ENCODE peak calls at places on chromosomes 3 and 15, in seven cellular contexts. G is transverse colon, M is A549, P is foreskin fibroblast, I is fibroblast of villous mesenchyme, J is AG04450, E is astrocyte of the spinal cord. K is an unnamed sample.

GRCh38 chr3:172546628-172547214 is 23.5 kb upstream of the TNFSF10 start:
- DNase-seq in I (no peak), E (no peak), M (no peak), P (no peak), J (no peak), G (no peak), K (no peak)

GRCh38 chr3:192620300-192620699 is 107.0 kb downstream of the FGF12 start:
- DNase-seq in J (no peak), E (no peak), G (no peak), M (no peak), I (no peak), P (no peak), K (no peak)

GRCh38 chr15:80217327-80217900 is 34.6 kb downstream of the CTXND1 start:
- DNase-seq in I (no peak), J (no peak), M (no peak), G (no peak), P (no peak), E (no peak), K (no peak)

GRCh38 chr15:33284336-33284735 is 26.4 kb upstream of the RYR3 start:
- DNase-seq in P (no peak), M (no peak), J (no peak), E (no peak), I (peak; percentile 8), G (no peak), K (no peak)

GRCh38 chr15:49741721-49742120 is 120.9 kb downstream of the DTWD1 start:
- DNase-seq in I (no peak), M (no peak), J (no peak), E (no peak), G (peak; percentile 73), P (no peak), K (no peak)

GRCh38 chr3:70064194-70064787 is 64.8 kb downstream of the SAMMSON start:
- DNase-seq in P (peak; percentile 65), J (peak; percentile 7), I (peak; percentile 45), E (peak; percentile 49), G (no peak), M (peak; percentile 4), K (peak; percentile 75)

GRCh38 chr3:126004217-126004616 is 35.2 kb downstream of the ROPN1B start:
- DNase-seq in I (no peak), J (no peak), M (no peak), E (no peak), G (no peak), P (no peak), K (no peak)

GRCh38 chr15:45265506-45265905 is 13.5 kb downstream of the SLC28A2 start:
- DNase-seq in E (no peak), J (no peak), P (no peak), G (no peak), I (no peak), M (no peak), K (no peak)

GRCh38 chr3:31732548-31732947 is 199.8 kb downstream of the STT3B start:
- DNase-seq in P (no peak), E (no peak), G (no peak), J (no peak), I (no peak), M (no peak), K (no peak)

GRCh38 chr3:115165701-115166100 is 18.6 kb upstream of the ZBTB20 start:
- DNase-seq in M (no peak), J (no peak), P (peak; percentile 20), I (no peak), E (no peak), G (no peak), K (no peak)

GRCh38 chr3:140206196-140207040 is 271.4 kb downstream of the CLSTN2 start:
- DNase-seq in E (peak; percentile 49), G (no peak), M (no peak), I (peak; percentile 44), J (no peak), P (peak; percentile 63), K (peak; percentile 51)

GRCh38 chr15:64681424-64682024 is 93.9 kb downstream of the RBPMS2 start:
- DNase-seq in G (peak; percentile 32), P (peak; percentile 69), I (peak; percentile 71), M (peak; percentile 98), J (no peak), E (peak; percentile 69), K (peak; percentile 75)

GRCh38 chr3:13352621-13353131 is 67.4 kb downstream of the NUP210 start:
- DNase-seq in J (no peak), E (no peak), P (no peak), I (no peak), M (no peak), G (no peak), K (peak; percentile 11)

GRCh38 chr3:152269423-152270144 is 855 bp downstream of the MBNL1 start:
- DNase-seq in P (peak; percentile 94), E (peak; percentile 93), J (peak; percentile 89), I (peak; percentile 95), M (peak; percentile 18), G (peak; percentile 73), K (peak; percentile 93)

GRCh38 chr3:44021646-44022594 is 219.8 kb upstream of the TOPAZ1 start:
- DNase-seq in P (peak; percentile 51), E (peak; percentile 33), G (no peak), J (no peak), I (no peak), M (no peak), K (no peak)

GRCh38 chr15:96316953-96317629 is 13.4 kb upstream of the NR2F2 start:
- DNase-seq in E (no peak), P (no peak), G (no peak), I (peak; percentile 24), M (no peak), J (no peak), K (no peak)

GRCh38 chr3:195060531-195061385 is 210.2 kb downstream of the XXYLT1 start:
- DNase-seq in E (no peak), J (no peak), I (no peak), G (no peak), M (no peak), P (no peak), K (no peak)

GRCh38 chr3:157100079-157100477 is 59.9 kb downstream of the CCNL1 start:
- DNase-seq in P (no peak), I (no peak), G (no peak), J (no peak), M (no peak), E (no peak), K (no peak)

GRCh38 chr15:25830844-25831443 is 32.2 kb downstream of the ATP10A start:
- DNase-seq in I (peak; percentile 43), E (peak; percentile 91), M (no peak), J (peak; percentile 87), P (peak; percentile 92), G (peak; percentile 22), K (peak; percentile 15)

GRCh38 chr3:59265566-59265965 is 215.7 kb upstream of the CFAP20DC start:
- DNase-seq in G (no peak), J (no peak), E (no peak), M (no peak), I (no peak), P (no peak), K (peak; percentile 49)

GRCh38 chr15:52790941-52791751 is 1.0 kb upstream of the ONECUT1 start:
- DNase-seq in G (no peak), M (no peak), J (no peak), E (no peak), I (no peak), P (peak; percentile 35), K (no peak)

GRCh38 chr3:117735481-117736101 is 1026.0 kb downstream of the TUSC7 start:
- DNase-seq in E (peak; percentile 81), J (peak; percentile 61), P (peak; percentile 84), G (no peak), I (peak; percentile 41), M (peak; percentile 3), K (peak; percentile 75)

GRCh38 chr3:29202368-29202767 is 78.5 kb upstream of the RBMS3 start:
- DNase-seq in P (peak; percentile 45), M (no peak), E (peak; percentile 51), I (peak; percentile 77), G (no peak), J (no peak), K (peak; percentile 46)

GRCh38 chr15:87118424-87118823 is 1038.8 kb downstream of the AGBL1 start:
- DNase-seq in G (no peak), J (no peak), P (no peak), I (no peak), M (no peak), E (no peak), K (no peak)

GRCh38 chr15:91023720-91024119 is 1.3 kb upstream of the VPS33B start:
- DNase-seq in M (no peak), I (no peak), J (no peak), P (no peak), E (no peak), G (no peak), K (no peak)

GRCh38 chr3:67864587-67865183 is 210.3 kb upstream of the SUCLG2 start:
- DNase-seq in I (no peak), E (no peak), M (no peak), P (no peak), G (no peak), J (no peak), K (no peak)

GRCh38 chr3:67858492-67858891 is 204.1 kb upstream of the SUCLG2 start:
- DNase-seq in G (no peak), E (no peak), J (no peak), P (no peak), I (no peak), M (no peak), K (no peak)

GRCh38 chr3:67863869-67864268 is 209.5 kb upstream of the SUCLG2 start:
- DNase-seq in I (peak; percentile 27), P (peak; percentile 10), M (peak; percentile 6), E (peak; percentile 3), G (no peak), J (no peak), K (peak; percentile 52)
- TF ChIP-seq CTCF in I (peak; percentile 44), P (peak; percentile 4), M (peak; percentile 27), E (peak; percentile 24), G (no peak), J (peak; percentile 51), K (peak; percentile 55)

DNA sequence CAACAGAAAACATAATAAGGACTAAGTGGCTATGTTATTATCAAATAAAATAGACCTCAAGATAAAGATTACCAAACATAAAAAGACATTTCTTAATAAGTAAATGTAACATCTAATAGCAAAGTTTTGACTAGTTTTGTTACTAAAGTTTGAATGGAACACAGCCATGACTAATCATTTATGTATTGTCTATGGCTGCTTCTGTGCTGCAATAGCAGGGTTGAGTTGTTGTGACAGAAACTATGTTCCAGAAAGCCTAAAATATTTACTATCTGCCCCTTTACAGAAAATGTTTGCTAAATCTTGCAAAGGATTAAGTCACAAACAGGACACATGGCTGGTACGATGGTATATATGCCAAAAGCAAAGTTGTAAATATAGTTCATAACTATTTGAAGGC is 37.9 kb upstream of the MYH15 start:
- DNase-seq in M (no peak), P (peak; percentile 36), G (no peak), E (no peak), I (peak; percentile 59), J (no peak), K (peak; percentile 55)
- H3K4me3 ChIP-seq in M (no peak overlapping the region), P (no peak overlapping the region), G (no peak overlapping the region), E (no peak overlapping the region), I (no peak overlapping the region), J (no peak overlapping the region), K (no peak overlapping the region)

DNA sequence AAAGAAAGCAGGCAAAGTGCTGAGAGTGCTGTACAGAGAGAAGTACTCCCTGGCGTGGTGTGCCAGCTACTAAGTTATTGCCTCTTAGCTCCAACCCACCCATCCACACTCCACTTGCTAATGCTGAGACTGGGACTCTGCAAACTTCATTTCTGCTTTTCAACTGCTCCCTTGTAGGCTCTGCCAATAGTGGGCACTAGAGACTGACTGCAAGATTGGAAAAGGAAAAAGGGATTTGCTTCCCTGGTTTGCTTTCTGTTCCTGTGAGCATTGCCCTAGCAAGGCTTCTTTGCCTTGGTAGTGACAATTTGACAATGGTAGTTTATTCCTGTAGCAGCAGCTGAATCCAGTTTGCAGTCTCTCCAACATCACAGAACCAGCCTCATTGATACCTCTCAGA is 56.4 kb upstream of the TMEM108 start:
- DNase-seq in M (no peak), I (no peak), E (no peak), J (no peak), G (no peak), P (no peak), K (no peak)
- TF ChIP-seq CTCF in M (no peak), I (no peak), E (peak; percentile 8), J (no peak), G (no peak), P (no peak), K (no peak)

GRCh38 chr15:41557673-41558399 is 1.2 kb upstream of the TYRO3 start:
- DNase-seq in I (peak; percentile 87), P (peak; percentile 87), M (peak; percentile 67), G (peak; percentile 60), E (peak; percentile 79), J (peak; percentile 39), K (peak; percentile 85)
- H3K4me3 ChIP-seq in I (peak overlapping the region; percentile 70), P (peak overlapping the region; percentile 69), M (peak overlapping the region; percentile 82), G (no peak overlapping the region), E (peak overlapping the region; percentile 61), J (peak overlapping the region; percentile 67), K (peak overlapping the region; percentile 63)